ENCODE peak calls at places on chromosomes 5 and 9, in five cellular contexts. One of them, this sample, is unnamed.
A peak's percentile ranks its signal among the peaks of the same experiment; 100 is the strongest.

GRCh38 chr9:105651806-105652205 is 10.5 kb upstream of the TAL2 start:
- DNase-seq in sigmoid colon: no peak
- DNase-seq in epithelial cell of esophagus: no peak
- DNase-seq in GM20000: no peak
- DNase-seq in neural progenitor cell: peak; percentile 91
- DNase-seq in this sample: no peak

GRCh38 chr5:65299841-65300240 is 181.9 kb downstream of the ADAMTS6 start:
- DNase-seq in epithelial cell of esophagus: no peak
- DNase-seq in neural progenitor cell: no peak
- DNase-seq in GM20000: no peak
- DNase-seq in sigmoid colon: no peak
- DNase-seq in this sample: no peak

GRCh38 chr5:158064331-158065123 is 205.6 kb upstream of the CLINT1 start:
- DNase-seq in epithelial cell of esophagus: no peak
- DNase-seq in GM20000: no peak
- DNase-seq in sigmoid colon: no peak
- DNase-seq in neural progenitor cell: no peak
- DNase-seq in this sample: no peak

GRCh38 chr5:79695501-79695900 is 5.9 kb downstream of the CMYA5 start:
- DNase-seq in neural progenitor cell: no peak
- DNase-seq in sigmoid colon: no peak
- DNase-seq in GM20000: no peak
- DNase-seq in epithelial cell of esophagus: no peak
- DNase-seq in this sample: no peak

GRCh38 chr9:74334308-74334707 is 162.8 kb upstream of the RORB start:
- DNase-seq in neural progenitor cell: no peak
- DNase-seq in GM20000: no peak
- DNase-seq in epithelial cell of esophagus: no peak
- DNase-seq in sigmoid colon: no peak
- DNase-seq in this sample: no peak

GRCh38 chr5:87751801-87752200 is 339.1 kb upstream of the CCNH start:
- DNase-seq in sigmoid colon: no peak
- DNase-seq in GM20000: no peak
- DNase-seq in neural progenitor cell: no peak
- DNase-seq in epithelial cell of esophagus: no peak
- DNase-seq in this sample: no peak

GRCh38 chr5:93062548-93062947 is 518.5 kb downstream of the NR2F1-AS1 start:
- DNase-seq in GM20000: no peak
- DNase-seq in epithelial cell of esophagus: peak; percentile 32
- DNase-seq in sigmoid colon: no peak
- DNase-seq in neural progenitor cell: no peak
- DNase-seq in this sample: no peak

GRCh38 chr5:126450388-126450787 is 27.2 kb downstream of the GRAMD2B start:
- DNase-seq in GM20000: peak; percentile 48
- DNase-seq in neural progenitor cell: no peak
- DNase-seq in sigmoid colon: no peak
- DNase-seq in epithelial cell of esophagus: peak; percentile 77
- DNase-seq in this sample: peak; percentile 38

GRCh38 chr9:35932732-35933131 is 23.4 kb downstream of the SPAAR start:
- DNase-seq in epithelial cell of esophagus: no peak
- DNase-seq in neural progenitor cell: no peak
- DNase-seq in GM20000: no peak
- DNase-seq in sigmoid colon: no peak
- DNase-seq in this sample: no peak

GRCh38 chr9:95036676-95037075 is 280.8 kb downstream of the FANCC start:
- DNase-seq in sigmoid colon: no peak
- DNase-seq in epithelial cell of esophagus: no peak
- DNase-seq in neural progenitor cell: no peak
- DNase-seq in GM20000: no peak
- DNase-seq in this sample: no peak

GRCh38 chr9:82726404-82727276 is 336.3 kb downstream of the RASEF start:
- DNase-seq in epithelial cell of esophagus: no peak
- DNase-seq in neural progenitor cell: no peak
- DNase-seq in sigmoid colon: no peak
- DNase-seq in GM20000: no peak
- DNase-seq in this sample: no peak

GRCh38 chr5:55636711-55637110 is 75.4 kb downstream of the SLC38A9 start:
- DNase-seq in neural progenitor cell: peak; percentile 12
- DNase-seq in GM20000: no peak
- DNase-seq in epithelial cell of esophagus: peak; percentile 46
- DNase-seq in sigmoid colon: no peak
- DNase-seq in this sample: no peak

GRCh38 chr5:17365756-17366155 is 132.3 kb upstream of the TAF11L2 start:
- DNase-seq in GM20000: no peak
- DNase-seq in sigmoid colon: no peak
- DNase-seq in neural progenitor cell: no peak
- DNase-seq in epithelial cell of esophagus: no peak
- DNase-seq in this sample: no peak

GRCh38 chr5:143652104-143652700 is 159.8 kb upstream of the HMHB1 start:
- DNase-seq in sigmoid colon: no peak
- DNase-seq in epithelial cell of esophagus: peak; percentile 44
- DNase-seq in neural progenitor cell: no peak
- DNase-seq in GM20000: no peak
- DNase-seq in this sample: no peak

GRCh38 chr5:89572696-89573095 is 689.7 kb upstream of the MEF2C start:
- DNase-seq in GM20000: no peak
- DNase-seq in epithelial cell of esophagus: peak; percentile 10
- DNase-seq in sigmoid colon: no peak
- DNase-seq in neural progenitor cell: no peak
- DNase-seq in this sample: no peak

GRCh38 chr9:116953271-116953670 is 266.2 kb downstream of the TRIM32 start:
- DNase-seq in epithelial cell of esophagus: no peak
- DNase-seq in sigmoid colon: no peak
- DNase-seq in GM20000: no peak
- DNase-seq in neural progenitor cell: no peak
- DNase-seq in this sample: no peak

GRCh38 chr5:148739524-148739923 is 85.2 kb upstream of the HTR4 start:
- DNase-seq in GM20000: no peak
- DNase-seq in epithelial cell of esophagus: no peak
- DNase-seq in neural progenitor cell: no peak
- DNase-seq in sigmoid colon: no peak
- DNase-seq in this sample: no peak

GRCh38 chr5:78615697-78616096 is 32.9 kb downstream of the LHFPL2 start:
- DNase-seq in neural progenitor cell: no peak
- DNase-seq in sigmoid colon: no peak
- DNase-seq in GM20000: no peak
- DNase-seq in epithelial cell of esophagus: peak; percentile 89
- DNase-seq in this sample: no peak

GRCh38 chr5:95903838-95904237 is 57.8 kb downstream of the ELL2 start:
- DNase-seq in epithelial cell of esophagus: no peak
- DNase-seq in neural progenitor cell: no peak
- DNase-seq in GM20000: no peak
- DNase-seq in sigmoid colon: no peak
- DNase-seq in this sample: no peak

GRCh38 chr5:134153657-134154056 is 23.1 kb downstream of the SKP1 start:
- DNase-seq in GM20000: no peak
- DNase-seq in sigmoid colon: no peak
- DNase-seq in epithelial cell of esophagus: peak; percentile 76
- DNase-seq in neural progenitor cell: no peak
- DNase-seq in this sample: no peak

GRCh38 chr9:16726718-16727451 is 143.6 kb downstream of the BNC2 start:
- DNase-seq in neural progenitor cell: peak; percentile 91
- DNase-seq in GM20000: peak; percentile 17
- DNase-seq in sigmoid colon: peak; percentile 95
- DNase-seq in epithelial cell of esophagus: peak; percentile 76
- DNase-seq in this sample: no peak

GRCh38 chr9:12643686-12644085 is 49.5 kb upstream of the TYRP1 start:
- DNase-seq in GM20000: no peak
- DNase-seq in epithelial cell of esophagus: no peak
- DNase-seq in neural progenitor cell: no peak
- DNase-seq in sigmoid colon: no peak
- DNase-seq in this sample: no peak

GRCh38 chr9:128323192-128323730 is 622 bp downstream of the COQ4 start:
- DNase-seq in GM20000: peak; percentile 34
- DNase-seq in epithelial cell of esophagus: peak; percentile 28
- DNase-seq in sigmoid colon: no peak
- DNase-seq in neural progenitor cell: no peak
- DNase-seq in this sample: no peak

GRCh38 chr9:124583134-124583533 is 75.9 kb upstream of the NR5A1 start:
- DNase-seq in sigmoid colon: no peak
- DNase-seq in neural progenitor cell: no peak
- DNase-seq in epithelial cell of esophagus: no peak
- DNase-seq in GM20000: no peak
- DNase-seq in this sample: no peak

GRCh38 chr5:149666212-149666852 is 63.8 kb upstream of the PPARGC1B start:
- DNase-seq in epithelial cell of esophagus: peak; percentile 64
- DNase-seq in GM20000: no peak
- DNase-seq in neural progenitor cell: no peak
- DNase-seq in sigmoid colon: peak; percentile 72
- DNase-seq in this sample: no peak

GRCh38 chr9:130239741-130240241 is 25.8 kb upstream of the HMCN2 start:
- DNase-seq in neural progenitor cell: no peak
- DNase-seq in sigmoid colon: peak; percentile 68
- DNase-seq in GM20000: peak; percentile 61
- DNase-seq in epithelial cell of esophagus: peak; percentile 31
- DNase-seq in this sample: peak; percentile 60

GRCh38 chr5:24644757-24645156 is at the start of gene CDH10:
- DNase-seq in neural progenitor cell: peak; percentile 93
- DNase-seq in epithelial cell of esophagus: peak; percentile 19
- DNase-seq in GM20000: no peak
- DNase-seq in sigmoid colon: no peak
- DNase-seq in this sample: no peak

GRCh38 chr5:102835715-102836114 is 80.6 kb downstream of the PAM start:
- DNase-seq in sigmoid colon: no peak
- DNase-seq in epithelial cell of esophagus: no peak
- DNase-seq in GM20000: no peak
- DNase-seq in neural progenitor cell: no peak
- DNase-seq in this sample: no peak
- TF ChIP-seq CTCF in sigmoid colon: no peak
- TF ChIP-seq CTCF in epithelial cell of esophagus: no peak
- TF ChIP-seq CTCF in GM20000: no peak
- TF ChIP-seq CTCF in neural progenitor cell: no peak
- TF ChIP-seq CTCF in this sample: no peak

GRCh38 chr9:5631021-5631420 is 2.1 kb downstream of the RIC1 start:
- DNase-seq in neural progenitor cell: no peak
- DNase-seq in epithelial cell of esophagus: no peak
- DNase-seq in sigmoid colon: no peak
- DNase-seq in GM20000: no peak
- DNase-seq in this sample: no peak
- TF ChIP-seq CTCF in neural progenitor cell: no peak
- TF ChIP-seq CTCF in epithelial cell of esophagus: no peak
- TF ChIP-seq CTCF in sigmoid colon: no peak
- TF ChIP-seq CTCF in GM20000: no peak
- TF ChIP-seq CTCF in this sample: no peak

GRCh38 chr9:136765041-136765440 is 723 bp upstream of the LCN15 start:
- DNase-seq in epithelial cell of esophagus: no peak
- DNase-seq in sigmoid colon: peak; percentile 59
- DNase-seq in neural progenitor cell: no peak
- DNase-seq in GM20000: peak; percentile 11
- DNase-seq in this sample: no peak

GRCh38 chr9:136774416-136775045 is 10.2 kb upstream of the LCN15 start:
- DNase-seq in sigmoid colon: no peak
- DNase-seq in neural progenitor cell: no peak
- DNase-seq in GM20000: no peak
- DNase-seq in epithelial cell of esophagus: no peak
- DNase-seq in this sample: peak; percentile 1

GRCh38 chr9:136773386-136774044 is 9.2 kb upstream of the LCN15 start:
- DNase-seq in sigmoid colon: no peak
- DNase-seq in GM20000: no peak
- DNase-seq in epithelial cell of esophagus: no peak
- DNase-seq in neural progenitor cell: peak; percentile 56
- DNase-seq in this sample: peak; percentile 39

GRCh38 chr9:136771907-136772306 is 7.6 kb upstream of the LCN15 start:
- DNase-seq in neural progenitor cell: no peak
- DNase-seq in sigmoid colon: no peak
- DNase-seq in GM20000: peak; percentile 11
- DNase-seq in epithelial cell of esophagus: no peak
- DNase-seq in this sample: peak; percentile 3

GRCh38 chr9:136769710-136770191 is 5.4 kb upstream of the LCN15 start:
- DNase-seq in sigmoid colon: peak; percentile 58
- DNase-seq in epithelial cell of esophagus: peak; percentile 27
- DNase-seq in GM20000: peak; percentile 90
- DNase-seq in neural progenitor cell: peak; percentile 87
- DNase-seq in this sample: peak; percentile 76
- TF ChIP-seq CTCF in sigmoid colon: peak; percentile 30
- TF ChIP-seq CTCF in epithelial cell of esophagus: peak; percentile 52
- TF ChIP-seq CTCF in GM20000: peak; percentile 64
- TF ChIP-seq CTCF in neural progenitor cell: peak; percentile 59
- TF ChIP-seq CTCF in this sample: peak; percentile 74

GRCh38 chr5:173320259-173320658 is 8.0 kb downstream of the STC2 start:
- DNase-seq in epithelial cell of esophagus: no peak
- DNase-seq in GM20000: no peak
- DNase-seq in sigmoid colon: peak; percentile 84
- DNase-seq in neural progenitor cell: no peak
- DNase-seq in this sample: no peak
- TF ChIP-seq CTCF in epithelial cell of esophagus: no peak
- TF ChIP-seq CTCF in GM20000: no peak
- TF ChIP-seq CTCF in sigmoid colon: peak; percentile 45
- TF ChIP-seq CTCF in neural progenitor cell: peak; percentile 13
- TF ChIP-seq CTCF in this sample: no peak

DNA sequence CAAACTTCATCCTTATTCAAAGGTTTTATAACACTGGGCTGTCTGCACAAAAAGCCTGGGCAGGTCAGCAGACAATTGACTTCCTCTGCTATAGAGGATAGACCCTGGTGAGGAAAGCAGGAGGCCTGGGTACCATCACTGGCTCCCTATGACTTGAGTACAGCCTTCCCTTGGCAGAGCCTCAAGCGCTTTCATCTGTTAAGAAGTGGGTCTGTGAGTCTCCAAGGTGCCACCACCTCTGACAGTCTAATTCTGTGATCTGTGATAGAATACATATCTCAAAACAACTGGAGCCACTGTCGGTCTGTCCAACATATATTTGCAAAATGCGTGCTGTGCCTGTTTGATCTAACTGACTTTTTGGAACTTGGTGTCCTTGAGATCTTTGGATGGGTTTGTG is 52.2 kb downstream of the C9orf152 start:
- DNase-seq in GM20000: no peak
- DNase-seq in epithelial cell of esophagus: no peak
- DNase-seq in neural progenitor cell: no peak
- DNase-seq in sigmoid colon: no peak
- DNase-seq in this sample: no peak
- TF ChIP-seq CTCF in GM20000: no peak
- TF ChIP-seq CTCF in epithelial cell of esophagus: no peak
- TF ChIP-seq CTCF in neural progenitor cell: no peak
- TF ChIP-seq CTCF in sigmoid colon: no peak
- TF ChIP-seq CTCF in this sample: no peak

GRCh38 chr9:87880683-87881082 is 2.0 kb upstream of the SPATA31E1 start:
- DNase-seq in neural progenitor cell: no peak
- DNase-seq in epithelial cell of esophagus: no peak
- DNase-seq in sigmoid colon: no peak
- DNase-seq in GM20000: no peak
- DNase-seq in this sample: no peak
- TF ChIP-seq CTCF in neural progenitor cell: no peak
- TF ChIP-seq CTCF in epithelial cell of esophagus: no peak
- TF ChIP-seq CTCF in sigmoid colon: no peak
- TF ChIP-seq CTCF in GM20000: no peak
- TF ChIP-seq CTCF in this sample: no peak

This sample was measured in GM10248.